ENCODE peak calls at places on chromosomes 5 and 9, in five cellular contexts. Q, R, X, A and E are unnamed samples.

GRCh38 chr5:141330299-141331080 is at the start of gene PCDHGA1:
- DNase-seq in R (peak), Q (no peak), X (peak), A (no peak), E (no peak)

GRCh38 chr5:173829826-173830225 is 58.3 kb upstream of the CPEB4 start:
- DNase-seq in R (peak), X (no peak), A (no peak), Q (no peak), E (no peak)

GRCh38 chr5:134100283-134101011 is 14.0 kb upstream of the TCF7 start:
- DNase-seq in Q (no peak), A (no peak), R (peak), X (peak), E (no peak)

GRCh38 chr5:156391139-156391538 is 64.2 kb downstream of the SGCD start:
- DNase-seq in R (no peak), A (no peak), Q (no peak), X (no peak), E (no peak)

GRCh38 chr9:88236531-88237453 is 98.5 kb upstream of the SPATA31C2 start:
- DNase-seq in Q (peak), R (no peak), A (no peak), X (no peak), E (no peak)

GRCh38 chr5:40962207-40962955 is 53.1 kb downstream of the C7 start:
- DNase-seq in Q (no peak), A (no peak), R (no peak), X (no peak), E (no peak)

GRCh38 chr5:169139381-169140125 is 161.4 kb downstream of the SLIT3 start:
- DNase-seq in Q (no peak), R (no peak), X (no peak), A (no peak), E (no peak)

GRCh38 chr9:101486693-101487442 is 46.8 kb upstream of the RNF20 start:
- DNase-seq in A (peak), X (peak), Q (peak), R (peak), E (peak)

GRCh38 chr5:153713913-153714312 is 223.4 kb downstream of the GRIA1 start:
- DNase-seq in A (no peak), R (no peak), Q (no peak), X (no peak), E (no peak)

GRCh38 chr5:17402291-17403121 is 95.5 kb upstream of the TAF11L2 start:
- DNase-seq in R (no peak), Q (no peak), A (no peak), X (no peak), E (no peak)